ENCODE peak calls at places on chromosomes 11 and 22, in five cellular contexts. J is A549, D is H1, Q is K562, X is GM12878. Z is an unnamed sample.

GRCh38 chr11:126669416-126669815 is 313.9 kb downstream of the ST3GAL4 start:
- DNase-seq in J (no peak), D (no peak), Q (no peak), X (no peak), Z (no peak)

GRCh38 chr11:116853461-116854073 is 16.1 kb upstream of the APOA1 start:
- DNase-seq in J (no peak), D (no peak), Q (no peak), X (peak), Z (no peak)

GRCh38 chr11:101482556-101483124 is 101.2 kb downstream of the TRPC6 start:
- DNase-seq in J (no peak), D (no peak), Q (no peak), X (no peak), Z (no peak)

GRCh38 chr11:66852466-66853241 is 4.2 kb upstream of the LRFN4 start:
- DNase-seq in J (no peak), D (no peak), Q (no peak), X (no peak), Z (no peak)

GRCh38 chr11:64690235-64690634 is 32.8 kb downstream of the NRXN2 start:
- DNase-seq in J (no peak), D (no peak), Q (no peak), X (no peak), Z (no peak)

GRCh38 chr22:50058338-50059184 is 463 bp upstream of the TTLL8 start:
- DNase-seq in J (no peak), D (no peak), Q (no peak), X (no peak), Z (no peak)

GRCh38 chr11:60334005-60334620 is 7.1 kb downstream of the MS4A6E start:
- DNase-seq in J (peak), D (peak), Q (peak), X (no peak), Z (peak)

GRCh38 chr11:313787-314547 is at the start of gene IFITM1:
- DNase-seq in J (no peak), D (no peak), Q (peak), X (peak), Z (no peak)

GRCh38 chr11:64207247-64208085 is 945 bp downstream of the FERMT3 start:
- DNase-seq in J (no peak), D (no peak), Q (peak), X (peak), Z (no peak)

GRCh38 chr11:116890193-116890592 is 52.8 kb upstream of the APOA1 start:
- DNase-seq in J (no peak), D (no peak), Q (no peak), X (peak), Z (no peak)

GRCh38 chr22:31943206-31943975 is 944 bp upstream of the YWHAH start:
- DNase-seq in J (no peak), D (no peak), Q (no peak), X (no peak), Z (no peak)

GRCh38 chr11:10023202-10023601 is 270.8 kb downstream of the SBF2 start:
- DNase-seq in J (no peak), D (no peak), Q (no peak), X (no peak), Z (no peak)

GRCh38 chr11:68844801-68845200 is 3.1 kb upstream of the CPT1A start:
- DNase-seq in J (no peak), D (no peak), Q (no peak), X (no peak), Z (no peak)

GRCh38 chr11:68842427-68843051 is 823 bp upstream of the CPT1A start:
- DNase-seq in J (no peak), D (no peak), Q (no peak), X (no peak), Z (no peak)

GRCh38 chr11:68843052-68843561 is 1.4 kb upstream of the CPT1A start:
- DNase-seq in J (no peak), D (no peak), Q (no peak), X (no peak), Z (no peak)

GRCh38 chr11:68844376-68844775 is 2.7 kb upstream of the CPT1A start:
- DNase-seq in J (no peak), D (no peak), Q (no peak), X (no peak), Z (no peak)

DNA sequence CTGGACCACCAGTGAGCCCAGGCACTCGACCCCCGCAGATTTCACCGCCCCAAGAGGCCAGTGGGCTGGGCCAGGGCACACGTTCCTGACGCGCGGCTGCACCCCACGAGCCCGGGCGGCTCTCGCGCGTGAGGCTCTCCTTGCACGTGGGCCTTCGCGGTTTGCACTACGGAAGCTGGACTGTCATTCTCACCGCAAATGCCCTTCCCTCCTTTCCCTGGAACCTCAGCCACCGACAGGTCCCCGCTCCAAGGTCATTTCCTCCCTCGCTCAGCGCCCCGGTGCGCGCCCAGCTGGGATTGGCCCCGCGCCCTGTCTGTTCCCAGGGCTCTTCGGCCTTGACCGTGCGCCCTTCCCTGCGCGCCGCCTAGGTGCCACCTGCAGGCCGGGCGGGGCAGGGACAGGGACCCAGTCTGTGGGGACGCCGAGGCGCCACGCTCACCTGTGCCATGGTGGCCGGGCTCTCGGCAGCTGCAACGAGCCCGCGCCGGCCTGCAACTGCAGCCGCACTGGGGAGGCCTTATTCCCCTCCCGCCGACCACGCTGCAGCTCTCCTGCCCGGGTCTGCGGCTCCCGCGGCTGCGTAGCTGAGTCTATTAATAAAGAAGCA is 2.1 kb upstream of the CPT1A start:
- DNase-seq in J (peak), D (peak), Q (no peak), X (no peak), Z (peak)
- TF ChIP-seq KDM1A in J (no peak), D (peak), Q (no peak), X (no peak), Z (peak)

GRCh38 chr11:13781153-13781552 is 112.7 kb downstream of the FAR1 start:
- DNase-seq in J (peak), D (no peak), Q (no peak), X (no peak), Z (peak)

GRCh38 chr11:13786688-13787087 is 118.2 kb downstream of the FAR1 start:
- DNase-seq in J (no peak), D (no peak), Q (no peak), X (no peak), Z (no peak)

GRCh38 chr11:13784848-13785247 is 116.4 kb downstream of the FAR1 start:
- DNase-seq in J (no peak), D (no peak), Q (no peak), X (no peak), Z (no peak)

GRCh38 chr11:13784441-13784840 is 116.0 kb downstream of the FAR1 start:
- DNase-seq in J (no peak), D (no peak), Q (no peak), X (no peak), Z (no peak)

GRCh38 chr11:13782395-13783080 is 114.1 kb downstream of the FAR1 start:
- DNase-seq in J (no peak), D (no peak), Q (no peak), X (no peak), Z (no peak)
- TF ChIP-seq KDM1A in J (no peak), D (no peak), Q (no peak), X (no peak), Z (no peak)

GRCh38 chr11:76157891-76158290 is 48.4 kb downstream of the WNT11 start:
- DNase-seq in J (no peak), D (no peak), Q (no peak), X (no peak), Z (no peak)

GRCh38 chr11:76159983-76160661 is 46.2 kb downstream of the WNT11 start:
- DNase-seq in J (no peak), D (no peak), Q (no peak), X (no peak), Z (no peak)

GRCh38 chr11:76158394-76159302 is 47.7 kb downstream of the WNT11 start:
- DNase-seq in J (no peak), D (no peak), Q (no peak), X (no peak), Z (no peak)

GRCh38 chr11:76160856-76161255 is 45.4 kb downstream of the WNT11 start:
- DNase-seq in J (no peak), D (no peak), Q (no peak), X (no peak), Z (no peak)

DNA sequence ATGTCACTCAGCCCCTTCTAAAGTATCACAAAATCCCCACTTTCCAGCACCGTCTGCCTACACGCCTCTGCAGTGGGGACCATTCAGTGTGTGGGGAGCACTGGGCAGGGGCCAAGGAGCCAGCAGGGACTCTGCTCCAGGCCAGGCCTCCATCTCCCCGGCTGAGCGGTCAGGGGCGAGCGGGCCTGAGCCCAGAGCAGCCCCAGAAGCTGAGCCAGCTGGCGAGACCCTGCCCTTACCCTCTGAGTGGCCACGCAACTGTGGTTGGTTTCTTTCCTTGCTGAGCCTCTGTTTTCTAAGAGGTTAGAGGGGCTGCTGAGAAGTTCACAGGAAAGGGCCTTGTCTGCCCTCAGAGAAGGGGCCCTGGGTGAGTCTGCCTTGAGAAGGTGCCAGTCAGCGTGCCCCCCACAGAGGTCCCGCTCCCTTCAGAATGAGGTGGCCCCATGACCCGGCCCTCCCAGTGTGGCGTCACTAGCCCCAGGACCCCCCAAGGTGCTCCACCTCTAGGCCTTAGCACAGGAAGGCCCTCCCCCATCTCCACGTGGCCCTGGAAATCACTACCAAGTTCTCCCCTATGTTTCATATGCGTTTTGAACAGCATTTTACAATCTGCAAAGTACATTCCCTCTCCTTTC is 46.9 kb downstream of the WNT11 start:
- DNase-seq in J (no peak), D (no peak), Q (no peak), X (no peak), Z (no peak)
- TF ChIP-seq KDM1A in J (no peak), D (no peak), Q (no peak), X (no peak), Z (no peak)

GRCh38 chr11:121095561-121095960 is 5.5 kb upstream of the TECTA start:
- DNase-seq in J (no peak), D (no peak), Q (no peak), X (no peak), Z (no peak)

GRCh38 chr11:121091492-121092179 is 9.4 kb upstream of the TECTA start:
- DNase-seq in J (no peak), D (no peak), Q (no peak), X (no peak), Z (peak)

GRCh38 chr11:121086866-121087265 is 14.2 kb upstream of the TECTA start:
- DNase-seq in J (no peak), D (no peak), Q (no peak), X (no peak), Z (no peak)

GRCh38 chr11:121090145-121090721 is 10.8 kb upstream of the TECTA start:
- DNase-seq in J (no peak), D (no peak), Q (no peak), X (no peak), Z (no peak)

DNA sequence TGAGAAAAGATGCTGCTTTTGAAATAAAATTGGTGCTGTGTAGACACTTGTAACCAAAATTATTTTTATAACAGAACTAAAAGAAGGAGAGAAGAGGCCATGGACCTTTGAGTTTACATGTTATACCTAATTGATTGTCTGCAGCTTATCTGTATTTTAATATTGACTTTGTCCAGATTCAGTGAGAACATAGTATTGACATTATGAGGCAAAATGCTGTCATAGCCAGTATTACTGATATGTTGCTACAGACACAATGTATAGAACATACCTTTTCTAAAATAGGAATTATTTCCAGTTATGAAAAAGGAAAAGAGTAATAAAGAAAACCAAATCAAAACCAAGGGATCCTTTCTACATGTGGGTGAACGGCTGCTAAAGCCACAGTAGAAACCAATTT is 11.5 kb upstream of the TECTA start:
- DNase-seq in J (no peak), D (no peak), Q (no peak), X (no peak), Z (no peak)
- TF ChIP-seq KDM1A in J (no peak), D (no peak), Q (no peak), X (no peak), Z (no peak)

DNA sequence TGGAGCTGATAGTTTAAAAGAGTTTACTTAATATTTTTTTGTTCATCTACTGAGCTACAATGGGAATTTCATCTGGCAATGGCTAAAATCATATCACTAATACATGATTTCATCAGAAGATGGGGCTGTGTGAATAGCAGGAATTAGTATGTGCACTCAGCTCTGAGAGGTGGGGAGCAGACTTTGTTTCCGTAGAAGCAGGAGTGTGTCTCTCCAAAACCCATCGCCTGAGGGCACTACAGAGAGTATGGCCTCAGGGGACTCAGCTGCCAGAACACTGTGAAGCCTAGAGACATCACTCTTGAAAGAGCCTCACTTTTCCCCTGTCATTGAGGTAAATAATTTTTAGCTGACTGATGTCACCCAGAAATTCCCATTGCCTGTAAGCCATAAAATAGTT is 261.4 kb upstream of the ISX start:
- DNase-seq in J (no peak), D (no peak), Q (no peak), X (no peak), Z (no peak)
- TF ChIP-seq KDM1A in J (no peak), D (no peak), Q (no peak), X (no peak), Z (no peak)